ENCODE peak calls at places on chromosomes 16 and 17, in five cellular contexts. E, J, U, M and N are unnamed samples.

GRCh38 chr16:28069921-28070794 is 6.6 kb upstream of the GSG1L start:
- DNase-seq in M (no peak), J (no peak), U (no peak), E (no peak), N (no peak)

GRCh38 chr17:927611-928461 is 51.7 kb downstream of the NXN start:
- DNase-seq in J (peak), M (peak), U (peak), E (peak), N (peak)

GRCh38 chr17:78343099-78343432 is 16.8 kb downstream of the SOCS3 start:
- DNase-seq in M (peak), U (peak), J (peak), E (peak), N (peak)

GRCh38 chr16:12673466-12673865 is 130.2 kb downstream of the CPPED1 start:
- DNase-seq in U (no peak), M (no peak), E (no peak), J (no peak), N (no peak)

GRCh38 chr16:53753431-53753830 is 49.5 kb downstream of the FTO start:
- DNase-seq in U (no peak), J (no peak), E (no peak), M (no peak), N (no peak)

GRCh38 chr16:13552062-13552959 is 367.6 kb upstream of the ERCC4 start:
- DNase-seq in E (no peak), M (no peak), U (no peak), J (no peak), N (no peak)

GRCh38 chr17:45775148-45775547 is 9.0 kb upstream of the CRHR1 start:
- DNase-seq in U (no peak), M (no peak), J (no peak), E (no peak), N (peak)

GRCh38 chr16:19524356-19524865 is 669 bp downstream of the CCP110 start:
- DNase-seq in U (no peak), E (peak), M (no peak), J (peak), N (no peak)

GRCh38 chr16:55039511-55039910 is 108.8 kb downstream of the IRX5 start:
- DNase-seq in M (no peak), U (no peak), J (no peak), E (no peak), N (no peak)

GRCh38 chr17:19424934-19425868 is 14.2 kb downstream of the RNF112 start:
- DNase-seq in E (no peak), U (no peak), J (no peak), M (no peak), N (no peak)

GRCh38 chr17:60941028-60941427 is 263.4 kb downstream of the BCAS3 start:
- DNase-seq in E (peak), J (peak), M (peak), U (no peak), N (peak)

GRCh38 chr17:77779711-77780539 is 178.6 kb upstream of the TNRC6C start:
- DNase-seq in M (peak), U (no peak), E (peak), J (peak), N (peak)

GRCh38 chr17:65531508-65532431 is 29.7 kb downstream of the AXIN2 start:
- DNase-seq in M (peak), U (no peak), J (peak), E (peak), N (no peak)

GRCh38 chr16:8634991-8635736 is 13.7 kb downstream of the METTL22 start:
- DNase-seq in M (peak), E (peak), U (no peak), J (peak), N (no peak)

GRCh38 chr17:50081757-50082156 is 13.4 kb upstream of the PDK2 start:
- DNase-seq in U (no peak), M (no peak), J (no peak), E (no peak), N (no peak)